ENCODE peak calls at places on chromosomes 6 and 20, in six cellular contexts. U, C, S, W, D and J are unnamed samples.

GRCh38 chr20:25317351-25318075 is 69.6 kb downstream of the PYGB start:
- DNase-seq in S (no peak), W (no peak), D (no peak), C (no peak), U (no peak), J (no peak)

GRCh38 chr6:37862415-37862814 is 42.9 kb downstream of the ZFAND3 start:
- DNase-seq in U (no peak), C (no peak), W (no peak), S (no peak), D (no peak), J (no peak)

GRCh38 chr6:113630738-113631535 is 226.2 kb upstream of the MARCKS start:
- DNase-seq in S (no peak), C (no peak), W (no peak), D (peak), U (peak), J (no peak)

GRCh38 chr6:113317870-113318269 is 539.3 kb upstream of the MARCKS start:
- DNase-seq in C (no peak), S (no peak), U (no peak), D (no peak), W (no peak), J (no peak)

GRCh38 chr20:17533396-17533795 is 2.2 kb upstream of the BFSP1 start:
- DNase-seq in D (no peak), U (peak), C (peak), W (no peak), S (peak), J (peak)

GRCh38 chr6:110378552-110378951 is 20.4 kb upstream of the METTL24 start:
- DNase-seq in U (no peak), W (peak), S (no peak), D (no peak), C (peak), J (no peak)

GRCh38 chr20:36147707-36148106 is 6.8 kb upstream of the EPB41L1 start:
- DNase-seq in S (no peak), W (no peak), C (no peak), U (no peak), D (no peak), J (no peak)

GRCh38 chr6:131828080-131828479 is 20.3 kb downstream of the ENPP1 start:
- DNase-seq in S (no peak), W (no peak), U (no peak), C (no peak), D (no peak), J (no peak)

GRCh38 chr6:6712258-6712978 is 123.9 kb downstream of the LY86 start:
- DNase-seq in C (peak), U (no peak), S (peak), W (no peak), D (no peak), J (peak)

GRCh38 chr20:4592316-4593148 is 129.2 kb upstream of the PRND start:
- DNase-seq in S (peak), W (peak), D (no peak), U (peak), C (peak), J (no peak)

GRCh38 chr20:44361021-44361420 is 5.5 kb downstream of the HNF4A start:
- DNase-seq in S (no peak), W (no peak), U (no peak), C (no peak), D (no peak), J (no peak)

GRCh38 chr6:44100088-44100550 is 27.1 kb downstream of the MRPL14 start:
- DNase-seq in C (peak), D (no peak), W (no peak), U (peak), S (peak), J (no peak)

GRCh38 chr20:37503256-37503927 is 17.7 kb upstream of the NNAT start:
- DNase-seq in W (no peak), D (no peak), C (no peak), S (no peak), U (no peak), J (no peak)

GRCh38 chr6:83984411-83984810 is 49.2 kb upstream of the MRAP2 start:
- DNase-seq in S (no peak), U (no peak), W (no peak), C (no peak), D (no peak), J (no peak)

GRCh38 chr6:17527076-17527475 is 73.0 kb upstream of the FAM8A1 start:
- DNase-seq in W (no peak), U (no peak), S (no peak), C (no peak), D (no peak), J (no peak)

GRCh38 chr6:87828044-87828443 is 126.0 kb upstream of the AKIRIN2 start:
- DNase-seq in W (no peak), D (no peak), C (no peak), S (no peak), U (no peak), J (no peak)

GRCh38 chr20:34705383-34706021 is 1.4 kb downstream of the TP53INP2 start:
- DNase-seq in U (peak), D (no peak), W (no peak), C (peak), S (peak), J (no peak)

GRCh38 chr20:2984956-2985661 is 58.3 kb upstream of the GNRH2 start:
- DNase-seq in D (no peak), C (no peak), S (no peak), U (peak), W (peak), J (no peak)

GRCh38 chr6:132270745-132271414 is 130.4 kb downstream of the MOXD1 start:
- DNase-seq in D (no peak), S (no peak), W (no peak), U (peak), C (no peak), J (no peak)

GRCh38 chr6:119283214-119283613 is 66.3 kb downstream of the MAN1A1 start:
- DNase-seq in W (no peak), S (no peak), U (no peak), D (no peak), C (no peak), J (no peak)

GRCh38 chr20:14069796-14070195 is 74.5 kb downstream of the MACROD2 start:
- DNase-seq in D (no peak), C (no peak), W (no peak), U (no peak), S (no peak), J (no peak)

GRCh38 chr6:163466839-163467390 is 52.4 kb downstream of the QKI start:
- DNase-seq in C (no peak), U (no peak), W (no peak), D (no peak), S (no peak), J (no peak)

GRCh38 chr20:25284131-25284601 is 36.3 kb downstream of the PYGB start:
- DNase-seq in C (no peak), S (no peak), W (peak), D (no peak), U (no peak), J (no peak)

GRCh38 chr6:148413321-148414094 is 70.9 kb downstream of the SASH1 start:
- DNase-seq in D (no peak), W (no peak), U (no peak), C (no peak), S (no peak), J (no peak)

GRCh38 chr6:160949531-160949930 is 42.0 kb upstream of the MAP3K4 start:
- DNase-seq in S (no peak), C (no peak), W (no peak), U (no peak), D (no peak), J (no peak)

GRCh38 chr6:135094403-135094821 is 39.8 kb upstream of the HBS1L start:
- DNase-seq in S (no peak), W (no peak), U (no peak), D (no peak), C (no peak), J (no peak)

GRCh38 chr6:47349931-47350330 is 40.2 kb upstream of the TNFRSF21 start:
- DNase-seq in W (no peak), D (no peak), U (no peak), C (no peak), S (no peak), J (no peak)

GRCh38 chr20:63554361-63555278 is 661 bp downstream of the FNDC11 start:
- DNase-seq in C (no peak), W (no peak), S (no peak), D (no peak), U (no peak), J (no peak)

GRCh38 chr6:34425498-34426410 is at the start of gene RPS10:
- DNase-seq in S (peak), U (peak), W (peak), D (peak), C (peak), J (peak)

GRCh38 chr6:38268342-38268741 is 371.4 kb downstream of the BTBD9 start:
- DNase-seq in W (no peak), D (no peak), C (no peak), U (no peak), S (no peak), J (no peak)

GRCh38 chr6:149545258-149545753 is 537 bp downstream of the PPIL4 start:
- DNase-seq in C (peak), S (peak), D (no peak), U (peak), W (no peak), J (no peak)

GRCh38 chr6:155066371-155066770 is 71.3 kb downstream of the TIAM2 start:
- DNase-seq in W (no peak), S (no peak), C (no peak), D (no peak), U (peak), J (no peak)

GRCh38 chr6:19210849-19211590 is 626.1 kb upstream of the ID4 start:
- DNase-seq in U (no peak), W (peak), S (peak), D (no peak), C (peak), J (no peak)

GRCh38 chr20:23200914-23201313 is 114.8 kb upstream of the CD93 start:
- DNase-seq in D (no peak), C (peak), U (no peak), S (peak), W (peak), J (peak)

GRCh38 chr6:108591040-108591816 is 30.5 kb downstream of the FOXO3 start:
- DNase-seq in U (no peak), W (no peak), C (no peak), S (no peak), D (no peak), J (no peak)

GRCh38 chr6:125717120-125717731 is 32.2 kb upstream of the HEY2 start:
- DNase-seq in C (no peak), U (no peak), W (no peak), D (peak), S (no peak), J (no peak)

GRCh38 chr20:14951105-14951504 is 613.7 kb upstream of the FLRT3 start:
- DNase-seq in C (no peak), D (no peak), S (no peak), U (no peak), W (no peak), J (no peak)

GRCh38 chr6:42316390-42316970 is 98.8 kb upstream of the MRPS10 start:
- DNase-seq in D (peak), W (no peak), C (no peak), S (no peak), U (peak), J (no peak)

GRCh38 chr20:30503992-30504570 is 753.4 kb upstream of the DEFB115 start:
- DNase-seq in D (no peak), S (no peak), U (no peak), C (no peak), W (no peak), J (no peak)

GRCh38 chr20:30500829-30501440 is 756.5 kb upstream of the DEFB115 start:
- DNase-seq in D (no peak), W (peak), U (no peak), S (no peak), C (no peak), J (no peak)

GRCh38 chr20:30502670-30503069 is 754.8 kb upstream of the DEFB115 start:
- DNase-seq in W (no peak), C (no peak), D (no peak), S (no peak), U (no peak), J (no peak)

DNA sequence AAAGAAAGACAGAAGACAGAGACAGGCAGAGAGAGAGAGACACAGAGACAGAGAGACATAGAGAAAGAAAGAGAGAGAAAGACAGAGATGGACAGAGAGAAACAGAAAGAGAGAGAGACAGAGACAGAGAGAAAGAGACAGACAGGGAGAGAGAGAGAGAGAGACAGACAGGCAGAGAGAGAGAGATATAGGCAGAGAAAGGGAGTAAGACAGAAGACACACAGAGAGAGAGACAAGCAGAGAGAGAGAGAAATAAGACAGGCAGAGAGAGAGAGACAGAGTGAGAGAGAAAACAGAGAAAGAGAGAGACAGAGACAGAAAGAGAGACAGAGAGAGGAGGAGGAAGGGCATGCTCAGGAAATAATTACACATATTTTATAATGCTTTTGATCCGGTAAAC is 758.3 kb upstream of the DEFB115 start:
- DNase-seq in W (no peak), S (no peak), C (no peak), U (no peak), D (no peak), J (no peak)
- TF ChIP-seq MAX in W (no peak), S (no peak), C (no peak), U (no peak), D (no peak), J (no peak)

DNA sequence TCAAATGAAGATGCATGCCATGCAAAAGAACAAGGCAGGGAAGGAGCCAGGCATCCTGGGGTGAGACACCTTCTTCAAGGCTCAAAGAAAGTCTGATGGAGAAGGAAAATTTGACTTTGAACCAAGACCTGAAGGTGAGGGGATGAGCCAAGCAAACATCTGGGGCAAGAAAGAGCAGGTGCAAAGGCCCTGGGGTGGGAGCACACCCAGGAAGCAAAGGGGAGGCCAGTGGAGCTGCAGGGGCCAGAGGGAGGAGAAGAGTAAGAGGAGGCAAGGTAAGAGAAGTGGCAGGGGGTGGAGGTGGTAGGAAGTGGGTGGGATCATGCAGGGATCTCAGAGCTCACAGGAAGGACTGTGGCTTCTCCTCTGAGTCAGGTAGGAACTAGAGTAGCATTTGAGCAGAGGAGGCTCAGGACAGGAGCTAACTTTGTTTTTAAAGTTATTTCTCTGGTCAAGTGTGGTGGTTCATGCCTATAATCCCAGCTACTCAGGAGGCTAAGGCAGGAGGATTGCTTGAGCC is 49.6 kb downstream of the SLC13A3 start:
- DNase-seq in C (no peak), U (no peak), D (no peak), S (no peak), W (no peak), J (no peak)
- TF ChIP-seq EZH2 in C (no peak), U (no peak), D (no peak), S (no peak), W (no peak), J (no peak)

DNA sequence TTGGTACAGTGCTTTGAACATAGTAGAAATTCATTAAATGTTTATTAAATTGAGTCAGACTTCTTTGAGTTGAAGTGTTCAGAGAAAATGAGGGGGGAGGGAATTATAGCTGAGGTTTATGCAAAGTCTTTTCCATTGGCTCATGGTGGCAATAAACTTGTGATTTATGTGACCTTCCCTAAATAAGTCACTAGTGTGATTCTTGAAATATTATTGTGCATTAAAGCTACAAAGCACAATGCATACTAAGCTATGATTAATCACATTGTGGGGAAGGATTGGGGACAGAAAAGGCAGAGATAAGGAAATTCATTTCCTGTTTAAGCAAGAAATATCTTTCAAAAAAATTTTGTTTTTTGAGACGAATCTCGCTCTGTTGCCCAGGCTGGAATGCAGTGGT is 877.5 kb downstream of the TFAP2A start:
- DNase-seq in C (no peak), D (no peak), U (peak), S (no peak), W (no peak), J (no peak)
- TF ChIP-seq MAX in C (no peak), D (no peak), U (no peak), S (no peak), W (no peak), J (no peak)

DNA sequence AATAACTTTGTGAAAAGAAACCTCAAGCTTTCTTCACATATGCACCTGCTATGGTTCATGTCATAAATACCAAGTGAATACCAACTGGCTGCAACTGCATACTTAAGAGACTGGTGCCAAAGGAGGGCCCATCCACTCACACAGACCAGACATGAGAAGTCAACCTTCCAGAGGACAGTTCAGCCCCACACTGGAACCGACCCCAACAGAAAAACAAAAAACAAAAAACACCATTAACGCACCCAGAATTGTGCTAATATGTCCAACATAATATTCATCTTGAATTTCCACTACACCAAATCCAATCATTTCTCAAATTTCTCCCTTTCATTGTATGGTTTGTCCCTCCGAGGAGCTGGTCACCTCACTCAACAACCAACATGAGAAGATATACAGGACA is 42.8 kb downstream of the CHD6 start:
- DNase-seq in D (no peak), S (no peak), W (no peak), C (no peak), U (no peak), J (no peak)
- TF ChIP-seq EZH2 in D (no peak), S (no peak), W (no peak), C (no peak), U (no peak), J (no peak)

DNA sequence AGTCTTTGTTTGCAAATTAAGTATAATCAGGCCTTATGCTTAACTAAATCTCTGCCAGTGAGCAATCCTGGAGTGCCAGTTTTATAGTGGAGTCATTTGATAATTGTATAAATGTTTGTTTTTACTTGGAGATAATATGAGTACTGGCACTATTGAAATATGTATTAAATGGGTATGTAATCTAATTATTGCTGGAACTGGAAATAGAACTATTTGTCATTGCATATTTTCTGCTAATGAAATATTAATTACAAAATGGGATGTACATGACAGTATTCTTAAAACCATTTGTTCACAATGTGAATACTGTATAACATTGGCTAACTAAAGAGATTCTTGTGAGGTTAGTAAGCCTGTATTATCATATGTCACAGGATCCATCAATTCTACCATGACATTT is 20.5 kb upstream of the LMBRD1 start:
- DNase-seq in D (no peak), U (no peak), C (no peak), W (no peak), S (no peak), J (no peak)
- TF ChIP-seq MAX in D (no peak), U (no peak), C (no peak), W (no peak), S (no peak), J (no peak)